ENCODE peak calls at places on chromosomes 13 and 19, in nine cellular contexts. One of them, this sample, is unnamed.

GRCh38 chr19:29217591-29217990 is 4.6 kb upstream of the UQCRFS1 start:
- DNase-seq in CD4-positive, CD25-positive, alpha-beta regulatory T cell: no peak
- DNase-seq in activated CD4-positive, alpha-beta T cell treated with anti-CD3 and anti-CD28 coated beads, Interleukin-2, amount 10 ng/mL, durations not matched to agents 7 days and 5 days: no peak
- DNase-seq in nephron progenitor cell: peak
- DNase-seq in AG20443: no peak
- DNase-seq in neural progenitor cell: no peak
- DNase-seq in KBM-7: no peak
- DNase-seq in endodermal cell: no peak
- DNase-seq in NCI-H2171: no peak
- DNase-seq in this sample: no peak

GRCh38 chr19:3606174-3606689 is 443 bp downstream of the TBXA2R start:
- DNase-seq in CD4-positive, CD25-positive, alpha-beta regulatory T cell: no peak
- DNase-seq in activated CD4-positive, alpha-beta T cell treated with anti-CD3 and anti-CD28 coated beads, Interleukin-2, amount 10 ng/mL, durations not matched to agents 7 days and 5 days: peak
- DNase-seq in nephron progenitor cell: no peak
- DNase-seq in AG20443: peak
- DNase-seq in neural progenitor cell: peak
- DNase-seq in KBM-7: peak
- DNase-seq in endodermal cell: peak
- DNase-seq in NCI-H2171: no peak
- DNase-seq in this sample: no peak

GRCh38 chr19:15008308-15008707 is 28.6 kb upstream of the SLC1A6 start:
- DNase-seq in CD4-positive, CD25-positive, alpha-beta regulatory T cell: no peak
- DNase-seq in activated CD4-positive, alpha-beta T cell treated with anti-CD3 and anti-CD28 coated beads, Interleukin-2, amount 10 ng/mL, durations not matched to agents 7 days and 5 days: no peak
- DNase-seq in nephron progenitor cell: no peak
- DNase-seq in AG20443: no peak
- DNase-seq in neural progenitor cell: no peak
- DNase-seq in KBM-7: no peak
- DNase-seq in endodermal cell: no peak
- DNase-seq in NCI-H2171: no peak
- DNase-seq in this sample: no peak

GRCh38 chr13:70960841-70961443 is 852.7 kb upstream of the KLHL1 start:
- DNase-seq in CD4-positive, CD25-positive, alpha-beta regulatory T cell: no peak
- DNase-seq in activated CD4-positive, alpha-beta T cell treated with anti-CD3 and anti-CD28 coated beads, Interleukin-2, amount 10 ng/mL, durations not matched to agents 7 days and 5 days: peak
- DNase-seq in nephron progenitor cell: no peak
- DNase-seq in AG20443: peak
- DNase-seq in neural progenitor cell: peak
- DNase-seq in KBM-7: peak
- DNase-seq in endodermal cell: no peak
- DNase-seq in NCI-H2171: peak
- DNase-seq in this sample: peak

GRCh38 chr19:2650515-2650914 is 52.0 kb downstream of the GNG7 start:
- DNase-seq in CD4-positive, CD25-positive, alpha-beta regulatory T cell: no peak
- DNase-seq in activated CD4-positive, alpha-beta T cell treated with anti-CD3 and anti-CD28 coated beads, Interleukin-2, amount 10 ng/mL, durations not matched to agents 7 days and 5 days: no peak
- DNase-seq in nephron progenitor cell: no peak
- DNase-seq in AG20443: no peak
- DNase-seq in neural progenitor cell: no peak
- DNase-seq in KBM-7: no peak
- DNase-seq in endodermal cell: no peak
- DNase-seq in NCI-H2171: no peak
- DNase-seq in this sample: no peak

GRCh38 chr19:50728084-50728737 is 5.0 kb downstream of the CLEC11A start:
- DNase-seq in CD4-positive, CD25-positive, alpha-beta regulatory T cell: peak
- DNase-seq in activated CD4-positive, alpha-beta T cell treated with anti-CD3 and anti-CD28 coated beads, Interleukin-2, amount 10 ng/mL, durations not matched to agents 7 days and 5 days: peak
- DNase-seq in nephron progenitor cell: peak
- DNase-seq in AG20443: peak
- DNase-seq in neural progenitor cell: peak
- DNase-seq in KBM-7: peak
- DNase-seq in endodermal cell: peak
- DNase-seq in NCI-H2171: no peak
- DNase-seq in this sample: no peak

GRCh38 chr13:44108345-44108858 is 228.7 kb downstream of the LACC1 start:
- DNase-seq in CD4-positive, CD25-positive, alpha-beta regulatory T cell: no peak
- DNase-seq in activated CD4-positive, alpha-beta T cell treated with anti-CD3 and anti-CD28 coated beads, Interleukin-2, amount 10 ng/mL, durations not matched to agents 7 days and 5 days: no peak
- DNase-seq in nephron progenitor cell: no peak
- DNase-seq in AG20443: no peak
- DNase-seq in neural progenitor cell: no peak
- DNase-seq in KBM-7: no peak
- DNase-seq in endodermal cell: no peak
- DNase-seq in NCI-H2171: no peak
- DNase-seq in this sample: no peak

GRCh38 chr19:19410553-19411550 is 5.4 kb downstream of the GATAD2A start:
- DNase-seq in CD4-positive, CD25-positive, alpha-beta regulatory T cell: peak
- DNase-seq in activated CD4-positive, alpha-beta T cell treated with anti-CD3 and anti-CD28 coated beads, Interleukin-2, amount 10 ng/mL, durations not matched to agents 7 days and 5 days: no peak
- DNase-seq in nephron progenitor cell: no peak
- DNase-seq in AG20443: peak
- DNase-seq in neural progenitor cell: no peak
- DNase-seq in KBM-7: no peak
- DNase-seq in endodermal cell: no peak
- DNase-seq in NCI-H2171: no peak
- DNase-seq in this sample: no peak

GRCh38 chr13:99658266-99658991 is 157.2 kb downstream of the TM9SF2 start:
- DNase-seq in CD4-positive, CD25-positive, alpha-beta regulatory T cell: peak
- DNase-seq in activated CD4-positive, alpha-beta T cell treated with anti-CD3 and anti-CD28 coated beads, Interleukin-2, amount 10 ng/mL, durations not matched to agents 7 days and 5 days: peak
- DNase-seq in nephron progenitor cell: peak
- DNase-seq in AG20443: peak
- DNase-seq in neural progenitor cell: peak
- DNase-seq in KBM-7: peak
- DNase-seq in endodermal cell: peak
- DNase-seq in NCI-H2171: peak
- DNase-seq in this sample: no peak

GRCh38 chr13:42354246-42355117 is 82.5 kb downstream of the AKAP11 start:
- DNase-seq in CD4-positive, CD25-positive, alpha-beta regulatory T cell: peak
- DNase-seq in activated CD4-positive, alpha-beta T cell treated with anti-CD3 and anti-CD28 coated beads, Interleukin-2, amount 10 ng/mL, durations not matched to agents 7 days and 5 days: peak
- DNase-seq in nephron progenitor cell: no peak
- DNase-seq in AG20443: no peak
- DNase-seq in neural progenitor cell: peak
- DNase-seq in KBM-7: no peak
- DNase-seq in endodermal cell: no peak
- DNase-seq in NCI-H2171: no peak
- DNase-seq in this sample: peak

GRCh38 chr13:84672616-84673015 is 790.3 kb upstream of the SLITRK1 start:
- DNase-seq in CD4-positive, CD25-positive, alpha-beta regulatory T cell: no peak
- DNase-seq in activated CD4-positive, alpha-beta T cell treated with anti-CD3 and anti-CD28 coated beads, Interleukin-2, amount 10 ng/mL, durations not matched to agents 7 days and 5 days: no peak
- DNase-seq in nephron progenitor cell: no peak
- DNase-seq in AG20443: no peak
- DNase-seq in neural progenitor cell: no peak
- DNase-seq in KBM-7: no peak
- DNase-seq in endodermal cell: no peak
- DNase-seq in NCI-H2171: no peak
- DNase-seq in this sample: no peak

GRCh38 chr19:50427997-50428425 is 4.7 kb upstream of the MYBPC2 start:
- DNase-seq in CD4-positive, CD25-positive, alpha-beta regulatory T cell: peak
- DNase-seq in activated CD4-positive, alpha-beta T cell treated with anti-CD3 and anti-CD28 coated beads, Interleukin-2, amount 10 ng/mL, durations not matched to agents 7 days and 5 days: peak
- DNase-seq in nephron progenitor cell: peak
- DNase-seq in AG20443: peak
- DNase-seq in neural progenitor cell: peak
- DNase-seq in KBM-7: no peak
- DNase-seq in endodermal cell: peak
- DNase-seq in NCI-H2171: no peak
- DNase-seq in this sample: peak